ENCODE peak calls at places on chromosomes 4 and X, in nine cellular contexts. X is bronchial epithelial cell, H is stomach, T is cardiac fibroblast, J is mesothelial cell of epicardium, Q is RWPE2, F is thyroid gland, O is GM20000, V is uterus. Y is an unnamed sample.

GRCh38 chr4:2417196-2417764 is 1.2 kb downstream of the ZFYVE28 start:
- DNase-seq in F (peak; percentile 19), Q (no peak), X (no peak), J (no peak), H (no peak), V (no peak), T (no peak), O (peak; percentile 27), Y (no peak)

GRCh38 chrX:19616959-19617358 is 101.7 kb upstream of the MAP3K15 start:
- DNase-seq in Q (no peak), J (no peak), O (no peak), F (no peak), H (no peak), V (no peak), X (no peak), T (peak; percentile 34), Y (no peak)

GRCh38 chrX:82451725-82452124 is 1056.4 kb upstream of the POU3F4 start:
- DNase-seq in J (no peak), Q (no peak), O (no peak), V (no peak), X (no peak), H (no peak), F (no peak), T (no peak), Y (no peak)

GRCh38 chr4:87035881-87036509 is 101.2 kb downstream of the AFF1 start:
- DNase-seq in H (no peak), F (peak; percentile 24), J (no peak), X (no peak), T (no peak), Q (no peak), O (no peak), V (no peak), Y (no peak)

GRCh38 chr4:146132445-146132844 is 43.1 kb upstream of the LSM6 start:
- DNase-seq in H (no peak), V (no peak), F (no peak), Q (no peak), O (peak; percentile 71), X (peak; percentile 51), T (no peak), J (no peak), Y (no peak)

GRCh38 chrX:74705269-74705668 is 90.8 kb upstream of the RLIM start:
- DNase-seq in T (no peak), F (no peak), O (no peak), J (no peak), V (no peak), H (no peak), Q (no peak), X (no peak), Y (no peak)

GRCh38 chrX:131821945-131822622 is 201.0 kb upstream of the STK26 start:
- DNase-seq in T (no peak), Q (no peak), X (no peak), O (no peak), V (peak; percentile 77), F (no peak), H (peak; percentile 78), J (no peak), Y (no peak)

GRCh38 chrX:18426004-18426320 is 554 bp downstream of the CDKL5 start:
- DNase-seq in F (no peak), V (no peak), O (peak; percentile 13), T (no peak), Q (no peak), H (no peak), X (no peak), J (no peak), Y (no peak)

GRCh38 chrX:20361081-20361889 is 94.6 kb upstream of the RPS6KA3 start:
- DNase-seq in T (peak; percentile 76), H (no peak), X (peak; percentile 16), V (no peak), F (peak; percentile 12), O (no peak), Q (no peak), J (no peak), Y (no peak)

GRCh38 chrX:104697264-104697663 is 131.3 kb downstream of the IL1RAPL2 start:
- DNase-seq in H (no peak), O (no peak), F (no peak), T (no peak), X (no peak), V (no peak), Q (no peak), J (no peak), Y (no peak)

GRCh38 chr4:156767911-156768415 is 203.6 kb downstream of the PDGFC start:
- DNase-seq in J (no peak), X (no peak), V (no peak), H (no peak), T (no peak), O (no peak), F (no peak), Q (no peak), Y (no peak)

GRCh38 chr4:88702780-88703179 is 5.2 kb upstream of the NAP1L5 start:
- DNase-seq in F (no peak), J (no peak), O (no peak), T (no peak), H (no peak), V (no peak), X (no peak), Q (no peak), Y (no peak)

GRCh38 chr4:138512766-138513165 is 270.6 kb upstream of the SLC7A11 start:
- DNase-seq in F (no peak), V (no peak), Q (no peak), H (no peak), T (no peak), J (no peak), X (no peak), O (no peak), Y (no peak)

GRCh38 chr4:53013873-53014272 is 151.8 kb downstream of the RASL11B start:
- DNase-seq in Q (no peak), X (no peak), O (no peak), T (no peak), F (no peak), H (no peak), V (no peak), J (no peak), Y (no peak)

GRCh38 chr4:53016099-53016498 is 154.0 kb downstream of the RASL11B start:
- DNase-seq in T (no peak), O (no peak), F (no peak), X (no peak), J (no peak), H (no peak), Q (no peak), V (no peak), Y (no peak)

GRCh38 chr4:53014368-53014767 is 152.3 kb downstream of the RASL11B start:
- DNase-seq in F (peak; percentile 44), T (no peak), Q (no peak), V (no peak), H (no peak), O (no peak), X (peak; percentile 49), J (no peak), Y (no peak)

GRCh38 chr4:53015681-53016080 is 153.6 kb downstream of the RASL11B start:
- DNase-seq in V (peak; percentile 54), O (no peak), X (peak; percentile 33), F (no peak), H (no peak), T (peak; percentile 91), J (no peak), Q (no peak), Y (no peak)

DNA sequence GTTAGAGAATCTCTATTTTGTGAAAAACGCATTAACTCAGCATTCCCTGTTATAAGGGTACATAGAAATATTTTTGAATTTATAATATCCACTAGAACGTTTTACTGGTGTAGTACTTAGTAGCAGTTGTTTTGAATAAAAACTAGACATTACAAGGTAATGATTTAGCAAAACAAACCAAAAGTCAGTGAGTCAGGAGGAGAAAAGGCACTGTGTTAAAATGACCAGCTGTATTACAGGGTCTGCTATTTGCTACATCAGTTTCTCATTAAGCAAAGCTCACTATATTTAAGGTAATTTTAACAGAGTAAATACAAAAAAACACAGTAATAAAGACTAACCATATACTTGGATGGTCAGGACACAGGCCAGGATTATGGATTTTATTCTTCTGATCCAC is 152.8 kb downstream of the RASL11B start:
- DNase-seq in J (no peak), T (no peak), V (no peak), O (no peak), F (no peak), X (no peak), Q (no peak), H (no peak), Y (no peak)
- TF ChIP-seq CTCF in J (no peak), T (no peak), V (no peak), O (no peak), F (no peak), X (no peak), Q (no peak), H (no peak), Y (no peak)

GRCh38 chr4:5051210-5051691 is at the start of gene STK32B:
- DNase-seq in O (peak; percentile 46), J (peak; percentile 67), F (peak; percentile 35), V (peak; percentile 59), H (peak; percentile 68), T (peak; percentile 76), X (peak; percentile 50), Q (peak; percentile 69), Y (no peak)
- TF ChIP-seq CTCF in O (no peak), J (no peak), F (no peak), V (no peak), H (no peak), T (peak; percentile 16), X (no peak), Q (no peak), Y (no peak)

GRCh38 chr4:48931459-48931858 is 24.9 kb upstream of the OCIAD2 start:
- DNase-seq in O (no peak), T (no peak), F (no peak), X (no peak), H (no peak), Q (no peak), J (no peak), V (no peak), Y (no peak)
- TF ChIP-seq CTCF in O (no peak), T (no peak), F (no peak), X (peak; percentile 9), H (no peak), Q (no peak), J (no peak), V (no peak), Y (no peak)

GRCh38 chr4:55887594-55887993 is 34.1 kb downstream of the EXOC1 start:
- DNase-seq in H (no peak), T (peak; percentile 4), F (no peak), J (no peak), V (no peak), Q (no peak), O (no peak), X (no peak), Y (no peak)
- TF ChIP-seq CTCF in H (no peak), T (no peak), F (no peak), J (no peak), V (no peak), Q (peak; percentile 22), O (no peak), X (no peak), Y (no peak)

DNA sequence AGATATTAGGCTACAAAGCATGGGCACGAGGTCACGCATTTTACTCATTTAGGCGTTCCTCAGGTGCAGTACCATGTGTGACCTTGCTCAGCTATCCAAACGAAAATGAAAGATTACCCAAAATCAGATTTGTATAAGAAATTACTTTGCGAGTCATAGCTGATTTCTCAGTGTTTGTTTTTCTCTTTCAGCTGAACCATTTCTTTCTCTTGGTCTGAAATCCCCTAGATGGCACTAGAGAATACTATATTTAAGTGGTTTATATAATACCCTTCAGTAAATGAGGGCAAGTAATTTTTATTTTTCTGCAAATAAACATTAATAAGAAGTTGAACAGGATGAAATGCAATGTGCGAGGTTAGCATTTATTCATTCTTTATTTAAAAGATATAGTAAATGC is 496.6 kb downstream of the STIM2 start:
- DNase-seq in Q (no peak), J (no peak), F (no peak), H (no peak), V (no peak), T (no peak), O (no peak), X (peak; percentile 36), Y (no peak)
- TF ChIP-seq CTCF in Q (peak; percentile 60), J (no peak), F (no peak), H (no peak), V (no peak), T (peak; percentile 7), O (no peak), X (no peak), Y (peak; percentile 20)